ENCODE peak calls at places on chromosome 11, in four cellular contexts. S, Z, F and L are unnamed samples.

GRCh38 chr11:73213196-73214143 is 4.6 kb upstream of the P2RY2 start:
- DNase-seq in F (peak; percentile 60), Z (no peak), S (no peak), L (no peak)

GRCh38 chr11:96074551-96075309 is 150.8 kb upstream of the MTMR2 start:
- DNase-seq in Z (no peak), S (no peak), F (no peak), L (no peak)

GRCh38 chr11:76803811-76804600 is 20.9 kb downstream of the TSKU start:
- DNase-seq in Z (no peak), F (peak; percentile 67), S (no peak), L (no peak)

GRCh38 chr11:62665630-62666258 is 632 bp downstream of the CSKMT start:
- DNase-seq in Z (no peak), S (peak; percentile 87), F (peak; percentile 81), L (peak; percentile 34)

GRCh38 chr11:126751242-126751641 is 249.3 kb downstream of the KIRREL3 start:
- DNase-seq in F (no peak), Z (peak; percentile 7), S (no peak), L (no peak)

GRCh38 chr11:27040302-27041115 is at the start of gene BBOX1:
- DNase-seq in S (no peak), F (peak; percentile 67), Z (no peak), L (peak; percentile 96)

GRCh38 chr11:115500547-115501503 is 3.4 kb downstream of the CADM1 start:
- DNase-seq in F (no peak), S (no peak), Z (no peak), L (no peak)

GRCh38 chr11:8608646-8609045 is 14.6 kb upstream of the STK33 start:
- DNase-seq in S (peak; percentile 55), F (no peak), Z (no peak), L (peak; percentile 64)

GRCh38 chr11:2813141-2813908 is 72.2 kb downstream of the CDKN1C start:
- DNase-seq in S (peak; percentile 28), Z (no peak), F (no peak), L (no peak)

GRCh38 chr11:128512478-128513127 is 74.8 kb downstream of the ETS1 start:
- DNase-seq in Z (no peak), S (no peak), F (no peak), L (no peak)

GRCh38 chr11:65479184-65480145 is 19.4 kb upstream of the MALAT1 start:
- DNase-seq in F (peak; percentile 90), Z (peak; percentile 78), S (peak; percentile 89), L (peak; percentile 52)

GRCh38 chr11:117597083-117597482 is 199.9 kb downstream of the DSCAML1 start:
- DNase-seq in S (peak; percentile 38), F (peak; percentile 42), Z (no peak), L (peak; percentile 64)

GRCh38 chr11:7498193-7498592 is 12.9 kb downstream of the OLFML1 start:
- DNase-seq in F (no peak), Z (no peak), S (no peak), L (no peak)

GRCh38 chr11:7596975-7597391 is 76.3 kb downstream of the CYB5R2 start:
- DNase-seq in F (no peak), Z (no peak), S (no peak), L (peak; percentile 91)